ENCODE peak calls at places on chromosomes 12 and 14, in five cellular contexts. One of them, this sample, is unnamed.

GRCh38 chr12:127459166-127459565 is 807.8 kb upstream of the TMEM132C start:
- DNase-seq in GM23338: no peak
- DNase-seq in SK-N-DZ: no peak
- DNase-seq in skeletal muscle cell: no peak
- DNase-seq in fibroblast of gingiva: no peak
- DNase-seq in this sample: no peak

GRCh38 chr12:104466694-104467345 is 10.1 kb downstream of the CHST11 start:
- DNase-seq in SK-N-DZ: no peak
- DNase-seq in GM23338: no peak
- DNase-seq in fibroblast of gingiva: no peak
- DNase-seq in skeletal muscle cell: no peak
- DNase-seq in this sample: no peak

GRCh38 chr14:103122578-103123127 is 608 bp upstream of the TNFAIP2 start:
- DNase-seq in skeletal muscle cell: no peak
- DNase-seq in fibroblast of gingiva: no peak
- DNase-seq in SK-N-DZ: no peak
- DNase-seq in GM23338: no peak
- DNase-seq in this sample: peak; percentile 50

GRCh38 chr12:104763163-104763805 is 194.8 kb downstream of the SLC41A2 start:
- DNase-seq in SK-N-DZ: no peak
- DNase-seq in fibroblast of gingiva: no peak
- DNase-seq in GM23338: no peak
- DNase-seq in skeletal muscle cell: peak; percentile 29
- DNase-seq in this sample: no peak

GRCh38 chr14:103315368-103315911 is 18.6 kb upstream of the EIF5 start:
- DNase-seq in skeletal muscle cell: peak; percentile 42
- DNase-seq in fibroblast of gingiva: peak; percentile 88
- DNase-seq in GM23338: no peak
- DNase-seq in SK-N-DZ: no peak
- DNase-seq in this sample: no peak

GRCh38 chr12:62426095-62426488 is 40.5 kb upstream of the MON2 start:
- DNase-seq in GM23338: no peak
- DNase-seq in skeletal muscle cell: no peak
- DNase-seq in fibroblast of gingiva: peak; percentile 70
- DNase-seq in SK-N-DZ: no peak
- DNase-seq in this sample: no peak

GRCh38 chr14:92039073-92039719 is 663 bp downstream of the TRIP11 start:
- DNase-seq in GM23338: peak; percentile 98
- DNase-seq in fibroblast of gingiva: no peak
- DNase-seq in SK-N-DZ: peak; percentile 15
- DNase-seq in skeletal muscle cell: peak; percentile 23
- DNase-seq in this sample: peak; percentile 78

GRCh38 chr12:58079806-58080205 is 138.4 kb downstream of the ATP23 start:
- DNase-seq in skeletal muscle cell: no peak
- DNase-seq in GM23338: no peak
- DNase-seq in fibroblast of gingiva: no peak
- DNase-seq in SK-N-DZ: no peak
- DNase-seq in this sample: no peak

GRCh38 chr12:52912711-52913423 is 8.0 kb upstream of the KRT8 start:
- DNase-seq in skeletal muscle cell: no peak
- DNase-seq in SK-N-DZ: no peak
- DNase-seq in fibroblast of gingiva: no peak
- DNase-seq in GM23338: no peak
- DNase-seq in this sample: no peak

GRCh38 chr12:111024205-111024794 is 103.9 kb upstream of the MYL2 start:
- DNase-seq in skeletal muscle cell: no peak
- DNase-seq in GM23338: peak; percentile 88
- DNase-seq in fibroblast of gingiva: no peak
- DNase-seq in SK-N-DZ: peak; percentile 74
- DNase-seq in this sample: peak; percentile 89

GRCh38 chr12:25266522-25266921 is 15.8 kb upstream of the KRAS start:
- DNase-seq in skeletal muscle cell: no peak
- DNase-seq in fibroblast of gingiva: no peak
- DNase-seq in SK-N-DZ: no peak
- DNase-seq in GM23338: no peak
- DNase-seq in this sample: no peak

GRCh38 chr14:55097894-55098560 is 31.0 kb upstream of the LGALS3 start:
- DNase-seq in SK-N-DZ: no peak
- DNase-seq in skeletal muscle cell: no peak
- DNase-seq in GM23338: no peak
- DNase-seq in fibroblast of gingiva: no peak
- DNase-seq in this sample: no peak

GRCh38 chr14:88384653-88385205 is 728 bp upstream of the SPATA7 start:
- DNase-seq in SK-N-DZ: peak; percentile 2
- DNase-seq in fibroblast of gingiva: peak; percentile 32
- DNase-seq in skeletal muscle cell: no peak
- DNase-seq in GM23338: no peak
- DNase-seq in this sample: no peak

GRCh38 chr12:88509347-88509746 is 70.9 kb downstream of the KITLG start:
- DNase-seq in GM23338: no peak
- DNase-seq in skeletal muscle cell: no peak
- DNase-seq in fibroblast of gingiva: no peak
- DNase-seq in SK-N-DZ: no peak
- DNase-seq in this sample: no peak

GRCh38 chr12:109639473-109639872 is 65.9 kb downstream of the MVK start:
- DNase-seq in GM23338: no peak
- DNase-seq in fibroblast of gingiva: no peak
- DNase-seq in skeletal muscle cell: no peak
- DNase-seq in SK-N-DZ: no peak
- DNase-seq in this sample: no peak

GRCh38 chr12:105590571-105590970 is 260.1 kb downstream of the C12orf75 start:
- DNase-seq in SK-N-DZ: no peak
- DNase-seq in GM23338: no peak
- DNase-seq in skeletal muscle cell: peak; percentile 5
- DNase-seq in fibroblast of gingiva: no peak
- DNase-seq in this sample: no peak

GRCh38 chr12:19847294-19848059 is 408.2 kb downstream of the AEBP2 start:
- DNase-seq in SK-N-DZ: no peak
- DNase-seq in GM23338: no peak
- DNase-seq in fibroblast of gingiva: no peak
- DNase-seq in skeletal muscle cell: no peak
- DNase-seq in this sample: no peak

GRCh38 chr12:62270872-62271271 is 10.7 kb downstream of the USP15 start:
- DNase-seq in fibroblast of gingiva: no peak
- DNase-seq in GM23338: no peak
- DNase-seq in SK-N-DZ: no peak
- DNase-seq in skeletal muscle cell: no peak
- DNase-seq in this sample: no peak

GRCh38 chr12:105955976-105956375 is 182.8 kb downstream of the NUAK1 start:
- DNase-seq in skeletal muscle cell: no peak
- DNase-seq in fibroblast of gingiva: no peak
- DNase-seq in GM23338: no peak
- DNase-seq in SK-N-DZ: no peak
- DNase-seq in this sample: no peak

GRCh38 chr14:50064993-50065392 is 51.4 kb downstream of the VCPKMT start:
- DNase-seq in SK-N-DZ: no peak
- DNase-seq in skeletal muscle cell: no peak
- DNase-seq in GM23338: no peak
- DNase-seq in fibroblast of gingiva: peak; percentile 20
- DNase-seq in this sample: no peak

GRCh38 chr14:100810861-100811461 is 15.0 kb upstream of the MEG3 start:
- DNase-seq in SK-N-DZ: no peak
- DNase-seq in skeletal muscle cell: no peak
- DNase-seq in GM23338: no peak
- DNase-seq in fibroblast of gingiva: no peak
- DNase-seq in this sample: no peak

GRCh38 chr14:90815817-90816662 is at the start of gene TTC7B:
- DNase-seq in skeletal muscle cell: no peak
- DNase-seq in GM23338: peak; percentile 72
- DNase-seq in fibroblast of gingiva: peak; percentile 14
- DNase-seq in SK-N-DZ: no peak
- DNase-seq in this sample: peak; percentile 57

GRCh38 chr14:95098984-95099599 is 58.2 kb downstream of the DICER1 start:
- DNase-seq in SK-N-DZ: peak; percentile 64
- DNase-seq in skeletal muscle cell: no peak
- DNase-seq in GM23338: peak; percentile 87
- DNase-seq in fibroblast of gingiva: peak; percentile 73
- DNase-seq in this sample: peak; percentile 78

GRCh38 chr12:69701821-69702220 is 2.7 kb upstream of the BEST3 start:
- DNase-seq in fibroblast of gingiva: no peak
- DNase-seq in GM23338: no peak
- DNase-seq in SK-N-DZ: no peak
- DNase-seq in skeletal muscle cell: no peak
- DNase-seq in this sample: no peak

GRCh38 chr12:92493816-92494215 is 209.0 kb upstream of the PLEKHG7 start:
- DNase-seq in skeletal muscle cell: no peak
- DNase-seq in GM23338: no peak
- DNase-seq in SK-N-DZ: no peak
- DNase-seq in fibroblast of gingiva: no peak
- DNase-seq in this sample: no peak

GRCh38 chr14:64704743-64705405 is 650 bp downstream of the PLEKHG3 start:
- DNase-seq in GM23338: no peak
- DNase-seq in SK-N-DZ: no peak
- DNase-seq in skeletal muscle cell: no peak
- DNase-seq in fibroblast of gingiva: no peak
- DNase-seq in this sample: peak; percentile 55

GRCh38 chr14:55699131-55700057 is 119.4 kb downstream of the KTN1 start:
- DNase-seq in skeletal muscle cell: peak; percentile 27
- DNase-seq in fibroblast of gingiva: peak; percentile 56
- DNase-seq in SK-N-DZ: no peak
- DNase-seq in GM23338: peak; percentile 56
- DNase-seq in this sample: peak; percentile 38

GRCh38 chr14:97841762-97842161 is 1044.6 kb downstream of the VRK1 start:
- DNase-seq in fibroblast of gingiva: no peak
- DNase-seq in SK-N-DZ: no peak
- DNase-seq in GM23338: no peak
- DNase-seq in skeletal muscle cell: no peak
- DNase-seq in this sample: no peak

GRCh38 chr14:96363751-96364336 is 518 bp downstream of the GSKIP start:
- DNase-seq in fibroblast of gingiva: peak; percentile 43
- DNase-seq in SK-N-DZ: peak; percentile 10
- DNase-seq in skeletal muscle cell: no peak
- DNase-seq in GM23338: peak; percentile 67
- DNase-seq in this sample: peak; percentile 91

GRCh38 chr12:106135781-106136180 is 3.0 kb downstream of the NUAK1 start:
- DNase-seq in fibroblast of gingiva: no peak
- DNase-seq in GM23338: no peak
- DNase-seq in skeletal muscle cell: no peak
- DNase-seq in SK-N-DZ: no peak
- DNase-seq in this sample: no peak

GRCh38 chr14:60544659-60545058 is 35.7 kb downstream of the SIX6 start:
- DNase-seq in skeletal muscle cell: no peak
- DNase-seq in GM23338: no peak
- DNase-seq in fibroblast of gingiva: no peak
- DNase-seq in SK-N-DZ: no peak
- DNase-seq in this sample: no peak

GRCh38 chr12:79174656-79175055 is 310.1 kb downstream of the SYT1 start:
- DNase-seq in GM23338: peak; percentile 46
- DNase-seq in SK-N-DZ: no peak
- DNase-seq in skeletal muscle cell: peak; percentile 33
- DNase-seq in fibroblast of gingiva: peak; percentile 58
- DNase-seq in this sample: peak; percentile 43

This sample was measured in NCI-H82.